ENCODE peak calls at places on chromosome X, in seven cellular contexts. Y is GM23248, Q is sigmoid colon, V is adipocyte, E is BE2C, F is IMR-90, D is SK-N-SH. A is an unnamed sample. For H3K27me3 and H3K4me1, the result is how much of the 10 kb centered on the place peaks cover.

GRCh38 chrX:118528089-118528753 is 32.6 kb downstream of the DOCK11 start:
- DNase-seq in V (no peak), Y (no peak), D (no peak), Q (no peak), F (no peak), E (no peak), A (no peak)

GRCh38 chrX:65690057-65690855 is 22.8 kb downstream of the MSN start:
- DNase-seq in F (peak), Y (peak), V (peak), D (no peak), E (no peak), Q (peak), A (no peak)

GRCh38 chrX:100995469-100995868 is 26.0 kb downstream of the ARL13A start:
- DNase-seq in V (peak), Q (no peak), D (no peak), F (peak), E (no peak), Y (peak), A (no peak)

GRCh38 chrX:42941671-42942070 is 163.7 kb upstream of the PPP1R2C start:
- DNase-seq in V (no peak), Q (no peak), F (no peak), Y (no peak), E (no peak), D (no peak), A (no peak)

GRCh38 chrX:141220342-141221008 is 21.8 kb downstream of the SPANXC start:
- DNase-seq in Q (no peak), F (peak), V (peak), Y (peak), D (no peak), E (no peak), A (no peak)

GRCh38 chrX:71540801-71541545 is 8.1 kb downstream of the OGT start:
- DNase-seq in V (no peak), F (no peak), D (no peak), Q (no peak), E (no peak), Y (no peak), A (no peak)

GRCh38 chrX:352181-352580 is 33.6 kb upstream of the GTPBP6 start:
- DNase-seq in E (no peak), D (no peak), Y (no peak), F (no peak), Q (no peak), V (no peak), A (no peak)

GRCh38 chrX:31449064-31449463 is 377.2 kb upstream of the FTHL17 start:
- DNase-seq in V (no peak), E (no peak), D (no peak), F (no peak), Y (no peak), Q (no peak), A (no peak)

GRCh38 chrX:153885968-153886903 is at the start of gene L1CAM:
- DNase-seq in E (peak), D (peak), V (no peak), Y (peak), Q (no peak), F (no peak), A (peak)

GRCh38 chrX:13380230-13380629 is 60.4 kb upstream of the ATXN3L start:
- DNase-seq in V (peak), Y (peak), D (no peak), E (no peak), F (peak), Q (no peak), A (no peak)

GRCh38 chrX:148928803-148929202 is 428.4 kb downstream of the AFF2 start:
- DNase-seq in V (no peak), Q (no peak), E (no peak), Y (peak), D (no peak), F (peak), A (no peak)

GRCh38 chrX:10118530-10118929 is 38.2 kb upstream of the CLCN4 start:
- DNase-seq in F (no peak), V (no peak), D (no peak), E (no peak), Q (no peak), Y (no peak), A (no peak)

GRCh38 chrX:10117301-10117700 is 39.5 kb upstream of the CLCN4 start:
- DNase-seq in F (no peak), E (no peak), Q (no peak), Y (no peak), V (no peak), D (no peak), A (no peak)

GRCh38 chrX:10119399-10119990 is 37.3 kb upstream of the CLCN4 start:
- DNase-seq in Q (peak), F (peak), Y (peak), D (peak), E (peak), V (peak), A (peak)

GRCh38 chrX:10115082-10115481 is 41.7 kb upstream of the CLCN4 start:
- DNase-seq in F (no peak), Q (no peak), E (no peak), V (no peak), D (no peak), Y (no peak), A (no peak)

GRCh38 chrX:10117864-10118377 is 38.9 kb upstream of the CLCN4 start:
- DNase-seq in V (no peak), D (no peak), E (no peak), Q (no peak), Y (no peak), F (no peak), A (no peak)
- H3K4me3 ChIP-seq in V (no peak), D (no peak), E (no peak), Q (no peak), Y (no peak), F (no peak), A (no peak)

GRCh38 chrX:82342531-82342930 is 1140.6 kb downstream of the SH3BGRL start:
- DNase-seq in E (no peak), Q (no peak), D (no peak), V (no peak), Y (no peak), F (no peak), A (no peak)
- H3K27me3 ChIP-seq in E (under half), Q (under half), D (under half), V (under half), Y (under half), F (under half), A (under half)

GRCh38 chrX:2692221-2693122 is 1.4 kb downstream of the CD99 start:
- DNase-seq in Y (peak), E (no peak), D (peak), V (peak), Q (no peak), F (peak), A (no peak)

GRCh38 chrX:2693123-2693438 is 2.0 kb downstream of the CD99 start:
- DNase-seq in F (no peak), E (no peak), Q (no peak), D (no peak), V (no peak), Y (peak), A (no peak)

GRCh38 chrX:2691543-2692220 is 587 bp downstream of the CD99 start:
- DNase-seq in E (no peak), D (no peak), Q (peak), Y (peak), V (peak), F (peak), A (peak)

GRCh38 chrX:2689773-2690666 is 1.1 kb upstream of the CD99 start:
- DNase-seq in Y (no peak), V (no peak), Q (no peak), F (no peak), E (no peak), D (peak), A (no peak)

DNA sequence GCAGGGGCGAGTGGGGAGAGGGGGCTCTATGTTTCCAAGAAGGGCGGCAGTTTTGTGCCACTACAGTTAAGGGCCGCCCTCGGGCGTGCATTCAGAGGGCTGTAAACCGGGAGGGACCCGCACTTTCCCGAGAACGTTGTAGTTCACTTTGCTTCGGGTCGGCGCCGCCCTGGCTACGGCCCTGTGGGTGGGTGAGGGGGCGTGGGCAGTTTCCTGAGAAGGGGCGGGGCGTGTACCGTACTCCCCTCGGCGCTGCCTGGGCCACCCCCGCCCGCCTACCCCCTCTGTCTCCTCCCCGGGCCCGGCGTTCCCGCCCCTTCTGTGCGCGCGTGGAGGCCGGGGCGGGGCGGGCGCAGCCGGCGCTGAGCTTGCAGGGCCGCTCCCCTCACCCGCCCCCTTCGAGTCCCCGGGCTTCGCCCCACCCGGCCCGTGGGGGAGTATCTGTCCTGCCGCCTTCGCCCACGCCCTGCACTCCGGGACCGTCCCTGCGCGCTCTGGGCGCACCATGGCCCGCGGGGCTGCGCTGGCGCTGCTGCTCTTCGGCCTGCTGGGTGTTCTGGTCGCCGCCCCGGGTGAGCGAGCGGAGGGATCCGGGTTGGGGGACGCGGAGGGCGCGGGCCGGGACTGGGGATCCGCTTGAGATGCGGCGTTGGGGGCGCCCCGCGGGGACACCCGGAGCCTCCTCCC is at the start of gene CD99:
- DNase-seq in E (peak), Q (peak), Y (peak), F (peak), D (peak), V (peak), A (peak)
- H3K4me1 ChIP-seq in E (under half), Q (under half), Y (under half), F (under half), D (under half), V (under half), A (under half)

GRCh38 chrX:40177942-40178715 is 80.4 kb upstream of the BCOR start:
- DNase-seq in E (no peak), F (no peak), V (no peak), Q (no peak), Y (no peak), D (no peak), A (no peak)

GRCh38 chrX:40179333-40179732 is 81.6 kb upstream of the BCOR start:
- DNase-seq in Y (no peak), F (no peak), E (no peak), Q (no peak), D (no peak), V (no peak), A (peak)

GRCh38 chrX:40176979-40177430 is 79.2 kb upstream of the BCOR start:
- DNase-seq in E (no peak), D (peak), V (no peak), F (no peak), Q (no peak), Y (peak), A (no peak)

GRCh38 chrX:40176256-40176978 is 78.7 kb upstream of the BCOR start:
- DNase-seq in E (peak), Q (peak), Y (peak), V (peak), D (peak), F (no peak), A (peak)

GRCh38 chrX:40177489-40177888 is 79.7 kb upstream of the BCOR start:
- DNase-seq in Y (no peak), V (no peak), Q (no peak), E (no peak), D (no peak), F (no peak), A (no peak)
- H3K4me3 ChIP-seq in Y (no peak), V (peak), Q (no peak), E (peak), D (peak), F (no peak), A (no peak)

DNA sequence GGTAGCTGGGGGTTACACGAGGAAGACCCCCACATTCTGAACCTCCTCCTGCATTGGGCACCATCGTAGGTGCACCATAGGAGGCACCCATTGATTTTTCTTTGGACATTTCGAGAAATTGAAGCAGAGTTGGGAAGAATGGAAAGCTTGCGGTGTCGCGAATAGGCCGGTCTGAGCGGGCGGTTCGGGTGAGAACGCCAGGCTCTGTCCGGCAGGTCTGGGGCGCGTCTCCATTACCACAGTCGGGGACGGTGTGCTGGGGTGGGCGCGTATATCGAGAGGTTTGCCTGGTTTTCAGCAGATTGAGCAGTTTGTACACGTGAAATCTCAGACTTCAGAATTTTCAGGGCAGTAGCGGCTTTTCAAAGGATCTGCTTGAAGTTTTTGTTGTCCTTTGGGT is 560 bp downstream of the PASD1 start:
- DNase-seq in F (no peak), V (no peak), E (no peak), Q (no peak), D (no peak), Y (no peak), A (no peak)
- H3K27me3 ChIP-seq in F (under half), V (under half), E (under half), Q (under half), D (under half), Y (under half), A (under half)

GRCh38 chrX:41108684-41109205 is 23.5 kb downstream of the USP9X start:
- DNase-seq in V (no peak), Y (no peak), F (no peak), E (no peak), D (no peak), Q (no peak), A (no peak)

GRCh38 chrX:41105005-41105404 is 19.8 kb downstream of the USP9X start:
- DNase-seq in V (no peak), D (no peak), E (no peak), Q (no peak), Y (no peak), F (no peak), A (peak)

GRCh38 chrX:41110801-41111625 is 25.8 kb downstream of the USP9X start:
- DNase-seq in F (peak), D (no peak), Y (no peak), Q (no peak), V (peak), E (no peak), A (peak)

GRCh38 chrX:41108007-41108683 is 22.9 kb downstream of the USP9X start:
- DNase-seq in Q (no peak), F (no peak), V (peak), E (no peak), Y (peak), D (no peak), A (no peak)
- H3K4me1 ChIP-seq in Q (under half), F (under half), V (under half), E (under half), Y (under half), D (under half), A (half or more)

DNA sequence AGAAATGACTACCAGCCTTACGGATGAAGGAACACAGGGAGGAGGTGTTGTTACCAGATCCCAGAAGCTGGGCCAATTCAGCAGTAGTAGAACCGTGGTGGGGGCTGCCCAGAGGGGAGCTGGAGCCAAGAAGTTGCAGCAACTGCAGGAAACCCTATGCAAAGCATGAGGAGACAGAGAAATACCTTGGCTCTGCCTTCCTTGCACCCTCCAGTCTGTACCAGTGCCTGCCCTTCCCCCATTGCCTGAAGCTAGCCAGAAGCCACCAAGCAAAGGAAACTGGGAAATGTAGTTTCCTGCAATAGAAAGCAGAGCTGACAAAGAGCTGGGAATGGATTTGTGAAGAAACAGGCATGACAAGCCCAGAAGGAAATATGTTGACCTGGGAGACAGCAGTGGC is 108.7 kb upstream of the FUNDC1 start:
- DNase-seq in F (no peak), Q (no peak), Y (no peak), D (peak), V (no peak), E (peak), A (no peak)
- H3K4me3 ChIP-seq in F (no peak), Q (no peak), Y (no peak), D (no peak), V (no peak), E (no peak), A (no peak)

A was measured in HAP-1.